ENCODE peak calls at places on chromosome 16, in eight cellular contexts. One of them, this sample, is unnamed.

GRCh38 chr16:71479420-71479819 is 9.7 kb downstream of the ZNF19 start:
- DNase-seq in endothelial cell: peak; percentile 27
- DNase-seq in activated CD8-positive, alpha-beta memory T cell treated with anti-CD3 and anti-CD28 coated beads, Interleukin-2, amount 50 U/mL, for 48 hours: no peak
- DNase-seq in nephron progenitor cell: peak; percentile 10
- DNase-seq in T-helper 2 cell: no peak
- DNase-seq in EL: peak; percentile 18
- DNase-seq in C1 segment of cervical spinal cord: no peak
- DNase-seq in WTC11: peak; percentile 35
- DNase-seq in this sample: no peak

GRCh38 chr16:81633680-81634379 is 145.3 kb upstream of the PLCG2 start:
- DNase-seq in endothelial cell: no peak
- DNase-seq in activated CD8-positive, alpha-beta memory T cell treated with anti-CD3 and anti-CD28 coated beads, Interleukin-2, amount 50 U/mL, for 48 hours: no peak
- DNase-seq in nephron progenitor cell: no peak
- DNase-seq in T-helper 2 cell: no peak
- DNase-seq in EL: no peak
- DNase-seq in C1 segment of cervical spinal cord: no peak
- DNase-seq in WTC11: no peak
- DNase-seq in this sample: no peak

GRCh38 chr16:85905110-85906095 is 6.4 kb downstream of the IRF8 start:
- DNase-seq in endothelial cell: no peak
- DNase-seq in activated CD8-positive, alpha-beta memory T cell treated with anti-CD3 and anti-CD28 coated beads, Interleukin-2, amount 50 U/mL, for 48 hours: no peak
- DNase-seq in nephron progenitor cell: no peak
- DNase-seq in T-helper 2 cell: no peak
- DNase-seq in EL: no peak
- DNase-seq in C1 segment of cervical spinal cord: no peak
- DNase-seq in WTC11: no peak
- DNase-seq in this sample: no peak

GRCh38 chr16:50858376-50858775 is 116.5 kb downstream of the CYLD start:
- DNase-seq in endothelial cell: no peak
- DNase-seq in activated CD8-positive, alpha-beta memory T cell treated with anti-CD3 and anti-CD28 coated beads, Interleukin-2, amount 50 U/mL, for 48 hours: no peak
- DNase-seq in nephron progenitor cell: no peak
- DNase-seq in T-helper 2 cell: no peak
- DNase-seq in EL: no peak
- DNase-seq in C1 segment of cervical spinal cord: no peak
- DNase-seq in WTC11: no peak
- DNase-seq in this sample: no peak

GRCh38 chr16:67312450-67313118 is 14.0 kb downstream of the KCTD19 start:
- DNase-seq in endothelial cell: no peak
- DNase-seq in activated CD8-positive, alpha-beta memory T cell treated with anti-CD3 and anti-CD28 coated beads, Interleukin-2, amount 50 U/mL, for 48 hours: no peak
- DNase-seq in nephron progenitor cell: no peak
- DNase-seq in T-helper 2 cell: peak; percentile 26
- DNase-seq in EL: peak; percentile 27
- DNase-seq in C1 segment of cervical spinal cord: no peak
- DNase-seq in WTC11: no peak
- DNase-seq in this sample: no peak

GRCh38 chr16:56306690-56307533 is 115.6 kb downstream of the GNAO1 start:
- DNase-seq in endothelial cell: no peak
- DNase-seq in activated CD8-positive, alpha-beta memory T cell treated with anti-CD3 and anti-CD28 coated beads, Interleukin-2, amount 50 U/mL, for 48 hours: no peak
- DNase-seq in nephron progenitor cell: no peak
- DNase-seq in T-helper 2 cell: no peak
- DNase-seq in EL: no peak
- DNase-seq in C1 segment of cervical spinal cord: no peak
- DNase-seq in WTC11: no peak
- DNase-seq in this sample: no peak

GRCh38 chr16:84538441-84538840 is 34.0 kb upstream of the MEAK7 start:
- DNase-seq in endothelial cell: no peak
- DNase-seq in activated CD8-positive, alpha-beta memory T cell treated with anti-CD3 and anti-CD28 coated beads, Interleukin-2, amount 50 U/mL, for 48 hours: no peak
- DNase-seq in nephron progenitor cell: no peak
- DNase-seq in T-helper 2 cell: no peak
- DNase-seq in EL: no peak
- DNase-seq in C1 segment of cervical spinal cord: no peak
- DNase-seq in WTC11: no peak
- DNase-seq in this sample: no peak

GRCh38 chr16:46748775-46749705 is 896 bp upstream of the MYLK3 start:
- DNase-seq in endothelial cell: no peak
- DNase-seq in activated CD8-positive, alpha-beta memory T cell treated with anti-CD3 and anti-CD28 coated beads, Interleukin-2, amount 50 U/mL, for 48 hours: no peak
- DNase-seq in nephron progenitor cell: no peak
- DNase-seq in T-helper 2 cell: peak; percentile 20
- DNase-seq in EL: no peak
- DNase-seq in C1 segment of cervical spinal cord: no peak
- DNase-seq in WTC11: no peak
- DNase-seq in this sample: peak; percentile 69